ENCODE peak calls at places on chromosomes 13 and 19, in five cellular contexts. D is endothelial cell; F is heart right ventricle; Z is activated CD4-positive, alpha-beta T cell treated with anti-CD3 and anti-CD28 coated beads, Interleukin-2, amount 50 U/mL, for 1 hour; E is stimulated activated CD4-positive, alpha-beta T cell treated with anti-CD3 and anti-CD28 coated beads, Interleukin-2, amount 100 ng/mL, for 4 hours. W is an unnamed sample.

GRCh38 chr19:46731584-46731983 is 14.3 kb upstream of the FKRP start:
- DNase-seq in D (no peak), Z (no peak), F (no peak), E (no peak), W (no peak)

GRCh38 chr13:35804901-35805300 is 326.3 kb downstream of the DCLK1 start:
- DNase-seq in Z (no peak), F (no peak), D (no peak), E (no peak), W (no peak)

GRCh38 chr19:38057954-38058690 is 151.1 kb downstream of the SIPA1L3 start:
- DNase-seq in Z (no peak), D (no peak), F (no peak), E (no peak), W (no peak)

GRCh38 chr19:18856385-18857126 is 24.8 kb downstream of the UPF1 start:
- DNase-seq in E (no peak), Z (no peak), D (no peak), F (no peak), W (no peak)

GRCh38 chr19:51458051-51458645 is at the start of gene SIGLEC8:
- DNase-seq in Z (no peak), E (no peak), D (no peak), F (no peak), W (no peak)

GRCh38 chr13:105159794-105160193 is 1375.7 kb downstream of the EFNB2 start:
- DNase-seq in Z (no peak), D (no peak), F (no peak), E (no peak), W (no peak)

GRCh38 chr13:38328699-38329098 is 21.0 kb upstream of the UFM1 start:
- DNase-seq in Z (no peak), E (no peak), F (no peak), D (no peak), W (no peak)

GRCh38 chr13:51585234-51585672 is 991 bp downstream of the WDFY2 start:
- DNase-seq in E (no peak), Z (no peak), F (no peak), D (no peak), W (no peak)

GRCh38 chr13:35699181-35699580 is 222.7 kb upstream of the MAB21L1 start:
- DNase-seq in Z (no peak), E (no peak), F (no peak), D (no peak), W (no peak)

GRCh38 chr19:44636439-44637389 is 7.0 kb upstream of the PVR start:
- DNase-seq in F (no peak), Z (no peak), D (no peak), E (no peak), W (no peak)

GRCh38 chr13:77026255-77026782 is 640 bp downstream of the FBXL3 start:
- DNase-seq in Z (peak), E (peak), F (peak), D (peak), W (peak)

GRCh38 chr13:95256086-95256485 is 45.2 kb downstream of the ABCC4 start:
- DNase-seq in D (no peak), F (no peak), E (no peak), Z (no peak), W (no peak)

GRCh38 chr19:55358943-55359908 is 3.8 kb downstream of the GARIN5B start:
- DNase-seq in Z (no peak), F (no peak), E (no peak), D (no peak), W (no peak)

GRCh38 chr13:64591981-64592380 is 2638.2 kb downstream of the PCDH9 start:
- DNase-seq in F (no peak), Z (no peak), E (no peak), D (no peak), W (no peak)

GRCh38 chr19:35045667-35046300 is 4.3 kb downstream of the HPN start:
- DNase-seq in D (peak), E (no peak), F (no peak), Z (peak), W (no peak)

GRCh38 chr19:35261356-35262100 is 7.2 kb upstream of the USF2 start:
- DNase-seq in Z (no peak), D (no peak), E (no peak), F (no peak), W (no peak)

GRCh38 chr13:24323739-24324075 is 14.3 kb downstream of the C1QTNF9 start:
- DNase-seq in D (no peak), Z (no peak), F (no peak), E (no peak), W (no peak)

GRCh38 chr19:10911579-10912363 is 16.7 kb downstream of the YIPF2 start:
- DNase-seq in F (no peak), Z (no peak), D (no peak), E (no peak), W (no peak)

GRCh38 chr13:51125495-51126226 is 14.6 kb upstream of the C13orf42 start:
- DNase-seq in D (peak), E (peak), F (peak), Z (peak), W (no peak)

GRCh38 chr19:33634361-33635091 is 12.8 kb downstream of the CHST8 start:
- DNase-seq in E (no peak), F (no peak), Z (no peak), D (no peak), W (no peak)

GRCh38 chr19:30927705-30928104 is 421.5 kb downstream of the TSHZ3 start:
- DNase-seq in Z (no peak), D (no peak), E (no peak), F (no peak), W (no peak)

GRCh38 chr19:3010871-3011270 is 18.2 kb downstream of the TLE2 start:
- DNase-seq in Z (no peak), D (no peak), F (no peak), E (no peak), W (no peak)

GRCh38 chr19:42478765-42479307 is 36.1 kb upstream of the CXCL17 start:
- DNase-seq in E (no peak), F (no peak), D (no peak), Z (no peak), W (no peak)

GRCh38 chr13:35347679-35348205 is 128.7 kb downstream of the MAB21L1 start:
- DNase-seq in D (no peak), Z (no peak), E (no peak), F (no peak), W (no peak)

GRCh38 chr19:45773384-45773783 is 4.3 kb upstream of the SIX5 start:
- DNase-seq in E (no peak), Z (no peak), F (no peak), D (no peak), W (no peak)

GRCh38 chr19:39307822-39308530 is 11.8 kb downstream of the IFNL1 start:
- DNase-seq in D (peak), E (no peak), F (no peak), Z (no peak), W (no peak)

GRCh38 chr19:54297759-54298305 is 15.1 kb downstream of the LILRA5 start:
- DNase-seq in E (no peak), F (no peak), Z (no peak), D (no peak), W (peak)

GRCh38 chr19:34904846-34905527 is 21.7 kb upstream of the ZNF30 start:
- DNase-seq in D (peak), Z (no peak), E (no peak), F (no peak), W (no peak)

GRCh38 chr13:75341025-75341424 is 140.9 kb downstream of the TBC1D4 start:
- DNase-seq in E (no peak), Z (no peak), F (no peak), D (no peak), W (no peak)

GRCh38 chr13:108618233-108618632 is 11.2 kb upstream of the MYO16 start:
- DNase-seq in Z (no peak), F (no peak), E (no peak), D (no peak), W (no peak)

GRCh38 chr19:16330811-16331690 is 6.4 kb downstream of the KLF2 start:
- DNase-seq in Z (no peak), F (no peak), E (no peak), D (no peak), W (no peak)

GRCh38 chr13:111947026-111947810 is 119.7 kb upstream of the SOX1 start:
- DNase-seq in Z (no peak), D (no peak), E (no peak), F (no peak), W (peak)

GRCh38 chr13:42814868-42815267 is 33.5 kb downstream of the FAM216B start:
- DNase-seq in F (no peak), D (no peak), Z (no peak), E (no peak), W (no peak)

GRCh38 chr13:85031771-85032170 is 767.4 kb downstream of the SLITRK6 start:
- DNase-seq in F (no peak), Z (no peak), D (no peak), E (no peak), W (no peak)